ENCODE peak calls at places on chromosomes 5 and 9, in five cellular contexts. T is brain microvascular endothelial cell, F is nucleus accumbens, B is activated T-cell treated with anti-CD3 and anti-CD28 coated beads for 4 hours, G is GM20000. S is an unnamed sample.

GRCh38 chr5:104400941-104401340 is 838.4 kb upstream of the NUDT12 start:
- DNase-seq in B (no peak), T (no peak), F (no peak), G (no peak), S (no peak)

GRCh38 chr9:16044116-16044881 is 491.5 kb downstream of the CCDC171 start:
- DNase-seq in F (no peak), G (no peak), T (peak), B (no peak), S (no peak)

GRCh38 chr5:135194126-135194488 is 160.1 kb upstream of the PITX1 start:
- DNase-seq in F (no peak), G (no peak), B (no peak), T (no peak), S (no peak)

GRCh38 chr5:151310932-151311331 is 7.4 kb upstream of the SLC36A3 start:
- DNase-seq in T (no peak), F (no peak), B (no peak), G (no peak), S (no peak)

GRCh38 chr5:139655727-139656271 is 7.7 kb downstream of the CXXC5 start:
- DNase-seq in T (no peak), B (no peak), F (no peak), G (no peak), S (peak)

GRCh38 chr9:134624827-134625181 is 16.8 kb upstream of the COL5A1 start:
- DNase-seq in T (peak), B (no peak), F (no peak), G (no peak), S (no peak)

GRCh38 chr5:167030500-167031120 is 1260.8 kb upstream of the WWC1 start:
- DNase-seq in F (no peak), T (no peak), B (no peak), G (peak), S (no peak)

GRCh38 chr9:86341007-86341491 is 13.2 kb downstream of the TUT7 start:
- DNase-seq in T (no peak), G (no peak), F (no peak), B (no peak), S (no peak)

GRCh38 chr5:91136271-91136670 is 246.8 kb downstream of the ARRDC3 start:
- DNase-seq in G (no peak), F (no peak), T (peak), B (no peak), S (peak)